ENCODE peak calls at places on chromosomes 16 and 17, in eight cellular contexts. R is GM12865, E is esophagus muscularis mucosa, P is Calu3, M is bronchial epithelial cell, A is neural crest cell, H is mesothelial cell of epicardium, J is HFFc6. O is an unnamed sample.

GRCh38 chr17:74085434-74085833 is 118.0 kb upstream of the RPL38 start:
- DNase-seq in R (peak; percentile 5), E (no peak), P (no peak), M (no peak), A (no peak), H (no peak), J (no peak), O (no peak)

GRCh38 chr17:80822700-80823410 is 168.8 kb upstream of the CHMP6 start:
- DNase-seq in R (no peak), E (no peak), P (no peak), M (no peak), A (no peak), H (no peak), J (no peak), O (no peak)

GRCh38 chr17:79676796-79677195 is 53.9 kb upstream of the ENPP7 start:
- DNase-seq in R (no peak), E (no peak), P (no peak), M (no peak), A (no peak), H (no peak), J (no peak), O (no peak)

GRCh38 chr17:61416540-61417363 is 17.1 kb downstream of the TBX2 start:
- DNase-seq in R (peak; percentile 75), E (peak; percentile 96), P (peak; percentile 74), M (peak; percentile 36), A (peak; percentile 99), H (peak; percentile 88), J (peak; percentile 87), O (peak; percentile 77)

GRCh38 chr16:79639576-79640311 is 39.2 kb upstream of the MAF start:
- DNase-seq in R (no peak), E (no peak), P (peak; percentile 84), M (peak; percentile 99), A (no peak), H (no peak), J (no peak), O (no peak)

GRCh38 chr16:84881702-84882521 is 62.1 kb downstream of the CRISPLD2 start:
- DNase-seq in R (no peak), E (no peak), P (no peak), M (peak; percentile 88), A (no peak), H (no peak), J (peak; percentile 93), O (peak; percentile 90)

GRCh38 chr17:58083491-58084316 is 485 bp downstream of the DYNLL2 start:
- DNase-seq in R (peak; percentile 75), E (peak; percentile 90), P (peak; percentile 37), M (peak; percentile 25), A (no peak), H (no peak), J (peak; percentile 39), O (peak; percentile 9)

GRCh38 chr17:50133028-50133768 is 3.2 kb upstream of the SAMD14 start:
- DNase-seq in R (no peak), E (no peak), P (peak; percentile 42), M (no peak), A (no peak), H (no peak), J (peak; percentile 58), O (no peak)

GRCh38 chr17:49703557-49704277 is 4.0 kb downstream of the SLC35B1 start:
- DNase-seq in R (peak; percentile 49), E (no peak), P (peak; percentile 48), M (peak; percentile 36), A (peak; percentile 12), H (no peak), J (peak; percentile 27), O (peak; percentile 17)

GRCh38 chr16:76345093-76345735 is 68.0 kb downstream of the CNTNAP4 start:
- DNase-seq in R (no peak), E (no peak), P (no peak), M (no peak), A (no peak), H (no peak), J (no peak), O (no peak)

GRCh38 chr16:9077001-9077809 is 14.2 kb upstream of the HAPSTR1 start:
- DNase-seq in R (no peak), E (no peak), P (no peak), M (peak; percentile 87), A (no peak), H (no peak), J (peak; percentile 95), O (peak; percentile 80)

GRCh38 chr16:67844441-67844840 is 2.3 kb upstream of the NUTF2 start:
- DNase-seq in R (no peak), E (no peak), P (no peak), M (peak; percentile 69), A (no peak), H (no peak), J (peak; percentile 49), O (no peak)

GRCh38 chr16:75225092-75225491 is 6.3 kb downstream of the CTRB1 start:
- DNase-seq in R (no peak), E (no peak), P (no peak), M (no peak), A (no peak), H (no peak), J (no peak), O (no peak)

DNA sequence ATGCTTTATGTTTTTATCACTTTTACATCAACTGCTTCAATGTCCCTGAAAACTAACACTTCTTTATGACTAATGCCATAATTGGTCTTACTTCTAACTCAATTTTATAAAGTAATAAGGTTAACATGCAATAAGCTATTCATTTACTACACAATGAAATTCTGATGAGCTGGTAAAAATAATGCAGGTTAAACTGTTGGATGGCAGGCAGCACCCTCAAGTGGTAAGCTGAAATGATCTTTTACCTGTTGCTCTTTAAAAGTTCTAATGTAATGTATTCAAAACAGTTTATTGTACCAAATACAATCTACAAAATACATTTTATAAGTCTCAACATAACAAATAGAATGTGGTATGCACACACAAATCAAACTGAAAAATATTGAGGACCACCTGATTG is 1280.3 kb downstream of the CDH8 start:
- DNase-seq in R (no peak), E (no peak), P (no peak), M (no peak), A (no peak), H (no peak), J (no peak), O (no peak)
- TF ChIP-seq CTCF in R (no peak), E (no peak), P (no peak), M (no peak), A (no peak), H (no peak), J (no peak), O (peak; percentile 35)

GRCh38 chr17:3892095-3892998 is 506 bp downstream of the CAMKK1 start:
- DNase-seq in R (peak; percentile 45), E (peak; percentile 94), P (peak; percentile 28), M (peak; percentile 24), A (peak; percentile 48), H (peak; percentile 65), J (peak; percentile 75), O (peak; percentile 35)

GRCh38 chr17:3893720-3894116 is 865 bp upstream of the CAMKK1 start:
- DNase-seq in R (no peak), E (no peak), P (no peak), M (no peak), A (no peak), H (no peak), J (no peak), O (no peak)

GRCh38 chr17:3891626-3892094 is 1.2 kb downstream of the CAMKK1 start:
- DNase-seq in R (no peak), E (no peak), P (no peak), M (no peak), A (no peak), H (no peak), J (no peak), O (no peak)

GRCh38 chr17:3894188-3894587 is 1.3 kb upstream of the CAMKK1 start:
- DNase-seq in R (no peak), E (no peak), P (no peak), M (no peak), A (no peak), H (no peak), J (no peak), O (no peak)

DNA sequence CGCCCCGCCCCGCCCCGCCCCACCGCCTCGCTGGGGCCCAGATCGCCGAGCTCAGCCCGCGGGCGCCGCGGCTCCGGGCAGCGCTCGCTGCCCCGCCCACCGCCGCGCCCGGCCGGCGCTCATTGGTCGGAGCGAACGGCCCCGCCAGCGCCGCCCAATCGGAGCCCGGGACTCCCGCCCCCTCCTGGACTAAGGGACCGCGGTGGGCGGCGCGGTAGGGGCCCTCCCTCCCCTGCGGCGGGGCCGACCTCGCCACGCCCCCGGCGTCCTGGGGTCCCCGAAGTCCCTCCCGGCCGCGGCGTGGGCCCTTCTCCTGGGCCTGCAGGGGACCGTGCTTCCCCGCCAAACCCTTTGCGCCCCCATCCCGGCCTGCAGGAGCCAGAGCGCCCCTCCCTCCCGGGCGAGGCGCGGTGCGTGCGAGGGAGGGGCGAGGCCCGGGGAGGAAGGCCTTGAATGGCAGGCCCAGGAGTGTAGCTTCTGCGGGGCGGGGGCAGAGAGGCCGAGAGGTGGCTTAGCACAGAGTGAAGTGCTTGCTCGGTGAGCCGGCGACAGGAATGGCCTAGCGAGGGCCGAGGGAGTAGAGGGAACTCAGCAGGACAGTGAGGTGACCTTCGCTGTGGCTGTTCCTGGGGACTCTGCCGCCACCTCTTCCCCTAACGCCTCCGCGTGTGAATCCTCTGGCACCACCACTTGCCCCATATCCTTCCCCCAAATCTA is at the start of gene CAMKK1:
- DNase-seq in R (peak; percentile 91), E (peak; percentile 96), P (peak; percentile 83), M (peak; percentile 60), A (peak; percentile 76), H (peak; percentile 87), J (peak; percentile 67), O (peak; percentile 60)
- TF ChIP-seq CTCF in R (no peak), E (no peak), P (no peak), M (no peak), A (no peak), H (no peak), J (peak; percentile 41), O (no peak)

DNA sequence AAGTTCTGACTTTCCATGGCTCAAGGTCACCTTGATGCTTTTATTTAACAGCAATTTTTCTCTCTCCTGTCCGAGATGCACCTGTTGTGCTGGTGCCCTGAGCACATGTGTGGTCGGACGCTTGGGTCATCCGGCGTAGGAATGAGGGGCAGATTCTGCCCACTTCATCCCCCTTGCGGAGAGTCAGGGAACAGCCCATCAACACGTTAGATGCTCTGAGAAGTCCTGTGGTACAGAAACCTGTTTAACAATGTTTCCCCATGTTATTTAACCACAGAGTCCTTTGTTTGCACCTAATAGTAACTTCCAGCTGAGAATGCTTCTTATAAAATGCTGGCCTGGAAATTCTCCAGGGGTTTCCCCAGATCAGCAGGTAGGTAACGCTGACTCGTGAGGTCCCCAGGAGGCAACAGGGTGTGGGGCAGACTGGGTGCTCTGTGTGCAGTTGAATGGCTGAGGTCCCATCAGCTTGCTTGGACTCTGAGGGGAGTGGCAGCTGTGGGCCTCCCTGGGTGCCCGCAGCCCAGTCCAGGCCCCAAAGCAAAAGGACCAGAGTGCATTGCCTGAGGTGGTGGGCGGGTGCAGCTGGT is 17.8 kb downstream of the DOC2B start:
- DNase-seq in R (peak; percentile 16), E (no peak), P (peak; percentile 42), M (peak; percentile 27), A (no peak), H (no peak), J (no peak), O (no peak)
- TF ChIP-seq CTCF in R (peak; percentile 36), E (no peak), P (peak; percentile 23), M (peak; percentile 61), A (peak; percentile 49), H (peak; percentile 21), J (peak; percentile 44), O (peak; percentile 36)

DNA sequence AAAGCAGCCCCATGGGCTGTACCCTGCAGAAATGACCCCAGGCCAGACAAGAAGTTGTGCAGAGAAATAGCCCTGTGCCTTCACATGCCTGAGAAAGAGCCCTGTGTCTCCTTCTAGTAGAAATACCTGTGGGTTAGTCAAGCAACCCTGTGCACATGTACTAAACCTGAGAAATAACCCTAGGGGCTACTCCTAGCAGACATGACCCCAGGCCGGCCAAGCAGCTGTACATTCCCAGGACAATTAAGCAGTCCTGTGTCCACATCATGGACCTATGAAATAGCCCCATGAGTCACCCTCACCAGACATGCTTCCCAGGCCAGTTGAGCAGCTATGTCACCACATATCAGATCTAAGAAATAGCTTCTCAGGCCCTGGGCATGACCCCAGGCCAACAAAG is 519.7 kb upstream of the CA10 start:
- DNase-seq in R (no peak), E (no peak), P (no peak), M (no peak), A (no peak), H (no peak), J (no peak), O (no peak)
- TF ChIP-seq CTCF in R (no peak), E (no peak), P (no peak), M (no peak), A (no peak), H (no peak), J (no peak), O (no peak)